ENCODE peak calls at places on chromosomes 2 and 18, in six cellular contexts. B is myocyte; G is CD4-positive, alpha-beta T cell; X is DMS79; Q is A549; W is right lobe of liver. F is an unnamed sample.

GRCh38 chr2:237727363-237727762 is 71.2 kb upstream of the RBM44 start:
- DNase-seq in B (peak; percentile 47), G (no peak), X (no peak), Q (no peak), W (no peak), F (no peak)

GRCh38 chr2:120607996-120608395 is 127.7 kb upstream of the GLI2 start:
- DNase-seq in B (no peak), G (no peak), X (no peak), Q (no peak), W (no peak), F (no peak)

GRCh38 chr2:186503827-186504606 is 18.0 kb downstream of the ZC3H15 start:
- DNase-seq in B (peak; percentile 50), G (no peak), X (no peak), Q (peak; percentile 37), W (no peak), F (no peak)

GRCh38 chr2:105376789-105377231 is 22.0 kb downstream of the FHL2 start:
- DNase-seq in B (no peak), G (no peak), X (no peak), Q (no peak), W (no peak), F (no peak)

GRCh38 chr2:217903859-217904613 is 98.8 kb downstream of the TNS1 start:
- DNase-seq in B (no peak), G (no peak), X (no peak), Q (no peak), W (peak; percentile 89), F (no peak)

GRCh38 chr2:120461546-120462537 is 115.9 kb downstream of the INHBB start:
- DNase-seq in B (no peak), G (no peak), X (no peak), Q (no peak), W (no peak), F (no peak)

GRCh38 chr2:158394453-158394852 is 62.1 kb downstream of the CCDC148 start:
- DNase-seq in B (peak; percentile 24), G (no peak), X (no peak), Q (no peak), W (no peak), F (no peak)

GRCh38 chr2:134479696-134480330 is 225.9 kb downstream of the MGAT5 start:
- DNase-seq in B (no peak), G (no peak), X (no peak), Q (no peak), W (no peak), F (no peak)

GRCh38 chr2:58336416-58336815 is 95.3 kb upstream of the FANCL start:
- DNase-seq in B (peak; percentile 62), G (no peak), X (no peak), Q (no peak), W (no peak), F (no peak)

GRCh38 chr2:63665806-63666205 is 77.0 kb downstream of the MDH1 start:
- DNase-seq in B (peak; percentile 46), G (no peak), X (no peak), Q (no peak), W (no peak), F (peak; percentile 85)

GRCh38 chr2:239577913-239578312 is 177.1 kb upstream of the HDAC4 start:
- DNase-seq in B (no peak), G (no peak), X (no peak), Q (no peak), W (no peak), F (no peak)

GRCh38 chr2:112607680-112608438 is 23.4 kb downstream of the CHCHD5 start:
- DNase-seq in B (no peak), G (no peak), X (no peak), Q (no peak), W (no peak), F (no peak)

GRCh38 chr2:191687867-191688266 is 9.9 kb downstream of the NABP1 start:
- DNase-seq in B (no peak), G (no peak), X (no peak), Q (no peak), W (no peak), F (no peak)

GRCh38 chr2:1995584-1995983 is 251.3 kb upstream of the PXDN start:
- DNase-seq in B (no peak), G (no peak), X (no peak), Q (no peak), W (no peak), F (no peak)

GRCh38 chr18:42275949-42276730 is 321.1 kb downstream of the PIK3C3 start:
- DNase-seq in B (no peak), G (no peak), X (no peak), Q (no peak), W (no peak), F (no peak)

GRCh38 chr2:63856302-63856600 is 14.6 kb downstream of the UGP2 start:
- DNase-seq in B (no peak), G (peak; percentile 38), X (no peak), Q (no peak), W (no peak), F (no peak)

GRCh38 chr2:188478724-188479123 is 187.1 kb downstream of the GULP1 start:
- DNase-seq in B (no peak), G (no peak), X (no peak), Q (no peak), W (no peak), F (no peak)

GRCh38 chr2:133252770-133253355 is 315.4 kb downstream of the NCKAP5 start:
- DNase-seq in B (no peak), G (no peak), X (no peak), Q (no peak), W (no peak), F (no peak)

GRCh38 chr2:28649481-28650260 is 102.0 kb upstream of the PPP1CB start:
- DNase-seq in B (peak; percentile 71), G (no peak), X (no peak), Q (no peak), W (no peak), F (no peak)

GRCh38 chr2:231436957-231437356 is 27.3 kb downstream of the NCL start:
- DNase-seq in B (no peak), G (no peak), X (no peak), Q (no peak), W (no peak), F (no peak)

GRCh38 chr2:119483395-119483753 is 40.9 kb downstream of the SCTR start:
- DNase-seq in B (no peak), G (no peak), X (no peak), Q (no peak), W (no peak), F (no peak)

GRCh38 chr2:144522741-144523605 is 3.1 kb upstream of the ZEB2 start:
- DNase-seq in B (no peak), G (no peak), X (no peak), Q (no peak), W (peak; percentile 48), F (no peak)

GRCh38 chr2:118865106-118865505 is 17.7 kb upstream of the EN1 start:
- DNase-seq in B (peak; percentile 65), G (no peak), X (no peak), Q (peak; percentile 55), W (no peak), F (no peak)

GRCh38 chr2:173150963-173151362 is 75.3 kb downstream of the MAP3K20 start:
- DNase-seq in B (peak; percentile 78), G (no peak), X (no peak), Q (no peak), W (no peak), F (no peak)

GRCh38 chr2:125491663-125492062 is 1164.3 kb upstream of the GYPC start:
- DNase-seq in B (no peak), G (no peak), X (no peak), Q (no peak), W (no peak), F (no peak)

GRCh38 chr2:239354132-239354790 is 46.6 kb downstream of the HDAC4 start:
- DNase-seq in B (no peak), G (no peak), X (no peak), Q (no peak), W (no peak), F (no peak)

GRCh38 chr2:214203744-214204289 is 207.0 kb upstream of the VWC2L start:
- DNase-seq in B (peak; percentile 75), G (no peak), X (no peak), Q (no peak), W (no peak), F (no peak)

GRCh38 chr18:78685250-78685979 is 294.2 kb upstream of the SALL3 start:
- DNase-seq in B (no peak), G (no peak), X (no peak), Q (no peak), W (no peak), F (no peak)

GRCh38 chr2:64737547-64737946 is 83.8 kb upstream of the SERTAD2 start:
- DNase-seq in B (no peak), G (no peak), X (no peak), Q (no peak), W (no peak), F (no peak)

GRCh38 chr2:218395826-218396687 is 3.6 kb upstream of the CTDSP1 start:
- DNase-seq in B (peak; percentile 97), G (peak; percentile 92), X (peak; percentile 86), Q (peak; percentile 97), W (peak; percentile 95), F (peak; percentile 84)

GRCh38 chr2:8324164-8324848 is 357.6 kb upstream of the ID2 start:
- DNase-seq in B (peak; percentile 6), G (no peak), X (no peak), Q (no peak), W (no peak), F (no peak)

GRCh38 chr18:49394191-49394590 is 66.3 kb downstream of the DYM start:
- DNase-seq in B (no peak), G (no peak), X (no peak), Q (no peak), W (no peak), F (no peak)

GRCh38 chr2:71801969-71802368 is 345.7 kb downstream of the CYP26B1 start:
- DNase-seq in B (peak; percentile 73), G (no peak), X (no peak), Q (peak; percentile 58), W (peak; percentile 50), F (no peak)

GRCh38 chr18:35915056-35915455 is 57.4 kb upstream of the RMP24 start:
- DNase-seq in B (no peak), G (no peak), X (no peak), Q (no peak), W (no peak), F (no peak)